ENCODE peak calls at places on chromosomes 1 and 21, in ten cellular contexts. U is BE2C; A is heart right ventricle; Y is WERI-Rb-1; L is mammary epithelial cell; G is lung; F is CD8-positive, alpha-beta T cell; B is A673; J is PC-3; H is MM.1S. D is an unnamed sample. For H3K27me3, the result is how much of the 10 kb centered on the place peaks cover.

GRCh38 chr1:54404939-54405880 is 984 bp downstream of the SSBP3 start:
- DNase-seq in U (peak), A (no peak), Y (peak), L (peak), G (no peak), F (no peak), B (no peak), J (peak), H (no peak), D (peak)

GRCh38 chr1:83818916-83819315 is 180.0 kb downstream of the TTLL7 start:
- DNase-seq in U (no peak), A (no peak), Y (no peak), L (peak), G (no peak), F (no peak), B (no peak), J (no peak), H (no peak), D (peak)

GRCh38 chr1:210328746-210329488 is at the start of gene HHAT:
- DNase-seq in U (peak), A (peak), Y (peak), L (peak), G (peak), F (peak), B (peak), J (peak), H (peak), D (peak)

GRCh38 chr1:231817813-231818212 is 191.2 kb downstream of the DISC1 start:
- DNase-seq in U (no peak), A (no peak), Y (no peak), L (no peak), G (no peak), F (no peak), B (no peak), J (peak), H (no peak), D (no peak)

GRCh38 chr1:116951175-116951935 is 41.6 kb downstream of the PTGFRN start:
- DNase-seq in U (no peak), A (no peak), Y (no peak), L (no peak), G (peak), F (no peak), B (no peak), J (peak), H (no peak), D (no peak)

GRCh38 chr21:42174173-42174572 is 44.8 kb upstream of the ABCG1 start:
- DNase-seq in U (peak), A (no peak), Y (no peak), L (no peak), G (no peak), F (no peak), B (peak), J (no peak), H (peak), D (no peak)

GRCh38 chr1:43987159-43988022 is 4.0 kb upstream of the CCDC24 start:
- DNase-seq in U (no peak), A (no peak), Y (no peak), L (no peak), G (no peak), F (no peak), B (no peak), J (no peak), H (no peak), D (no peak)

GRCh38 chr1:53642215-53642555 is 96.8 kb downstream of the GLIS1 start:
- DNase-seq in U (peak), A (no peak), Y (no peak), L (no peak), G (no peak), F (no peak), B (no peak), J (no peak), H (no peak), D (no peak)

GRCh38 chr1:161486806-161487482 is 18.3 kb upstream of the FCGR2A start:
- DNase-seq in U (peak), A (peak), Y (peak), L (peak), G (no peak), F (peak), B (peak), J (peak), H (peak), D (peak)

GRCh38 chr1:89873250-89873649 is 52.4 kb downstream of the LRRC8D start:
- DNase-seq in U (no peak), A (no peak), Y (no peak), L (no peak), G (no peak), F (no peak), B (no peak), J (no peak), H (no peak), D (no peak)

GRCh38 chr1:3550511-3551289 is 60.6 kb downstream of the MEGF6 start:
- DNase-seq in U (peak), A (no peak), Y (no peak), L (no peak), G (no peak), F (no peak), B (no peak), J (no peak), H (no peak), D (no peak)

GRCh38 chr21:46414965-46415275 is 43.8 kb upstream of the DIP2A start:
- DNase-seq in U (no peak), A (no peak), Y (no peak), L (no peak), G (no peak), F (no peak), B (no peak), J (no peak), H (no peak), D (no peak)

GRCh38 chr21:22925032-22925431 is 1926.8 kb downstream of the NCAM2 start:
- DNase-seq in U (no peak), A (no peak), Y (no peak), L (no peak), G (no peak), F (no peak), B (no peak), J (no peak), H (no peak), D (no peak)

GRCh38 chr1:55363261-55363660 is 148.1 kb upstream of the USP24 start:
- DNase-seq in U (no peak), A (no peak), Y (no peak), L (no peak), G (no peak), F (no peak), B (no peak), J (no peak), H (peak), D (no peak)

DNA sequence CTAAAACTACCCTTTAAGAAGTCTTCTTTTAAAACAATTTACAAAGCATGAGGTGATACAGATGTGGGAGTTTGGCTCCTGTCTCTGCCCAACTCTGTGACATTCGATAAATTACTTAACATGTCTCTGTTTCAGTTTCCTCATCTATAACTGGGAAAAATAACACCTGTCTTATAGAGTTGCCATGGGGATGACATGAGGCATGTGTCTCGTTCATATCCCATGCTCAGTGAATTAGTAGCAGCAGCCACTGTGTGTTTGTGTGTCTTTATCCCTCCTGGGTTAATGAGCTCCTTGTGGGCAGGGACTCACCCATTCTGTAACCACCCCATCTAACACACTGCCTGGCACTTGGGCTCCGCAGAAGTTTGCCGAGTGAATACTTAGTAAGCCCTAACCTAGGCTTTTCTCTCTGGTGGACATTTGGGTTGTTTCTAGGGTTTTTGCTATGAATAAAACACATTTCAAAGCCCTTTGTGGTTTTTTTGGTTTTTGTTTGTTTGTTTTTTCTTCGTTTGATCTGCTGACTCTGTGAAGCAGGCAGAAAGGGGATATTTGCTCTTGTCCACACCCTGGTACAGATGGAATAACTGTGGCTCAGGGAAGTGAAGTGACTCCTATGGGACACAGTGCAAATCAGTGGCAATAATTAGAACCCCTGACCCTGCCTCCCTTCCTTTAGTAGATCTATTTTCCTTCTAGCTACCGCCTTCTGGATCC is 797 bp upstream of the KCNJ9 start:
- DNase-seq in U (no peak), A (no peak), Y (no peak), L (no peak), G (no peak), F (no peak), B (no peak), J (no peak), H (peak), D (no peak)
- H3K27me3 ChIP-seq in U (half or more), A (half or more), Y (half or more), L (under half), G (under half), F (under half), B (under half), J (under half), H (under half), D (under half)

GRCh38 chr21:35825954-35826353 is 234.4 kb downstream of the SETD4 start:
- DNase-seq in U (no peak), A (no peak), Y (no peak), L (no peak), G (no peak), F (no peak), B (no peak), J (no peak), H (no peak), D (no peak)
- TF ChIP-seq CTCF in U (no peak), A (no peak), Y (no peak), L (no peak), G (no peak), F (no peak), B (no peak), J (no peak), H (no peak), D (no peak)

GRCh38 chr1:50418600-50419109 is 4.6 kb downstream of the DMRTA2 start:
- DNase-seq in U (peak), A (no peak), Y (no peak), L (no peak), G (no peak), F (no peak), B (no peak), J (no peak), H (no peak), D (no peak)

GRCh38 chr1:50416553-50417453 is 6.4 kb downstream of the DMRTA2 start:
- DNase-seq in U (no peak), A (no peak), Y (no peak), L (no peak), G (no peak), F (no peak), B (no peak), J (no peak), H (no peak), D (no peak)

GRCh38 chr1:50417487-50417886 is 5.8 kb downstream of the DMRTA2 start:
- DNase-seq in U (no peak), A (no peak), Y (no peak), L (no peak), G (no peak), F (no peak), B (no peak), J (no peak), H (no peak), D (no peak)

GRCh38 chr1:50419192-50419906 is 3.9 kb downstream of the DMRTA2 start:
- DNase-seq in U (peak), A (no peak), Y (peak), L (no peak), G (no peak), F (no peak), B (no peak), J (no peak), H (no peak), D (no peak)

GRCh38 chr1:50417946-50418599 is 5.2 kb downstream of the DMRTA2 start:
- DNase-seq in U (no peak), A (no peak), Y (no peak), L (no peak), G (no peak), F (no peak), B (no peak), J (no peak), H (no peak), D (no peak)
- H3K27me3 ChIP-seq in U (half or more), A (half or more), Y (under half), L (half or more), G (under half), F (under half), B (half or more), J (under half), H (under half), D (under half)

GRCh38 chr21:18522181-18522771 is 118.7 kb upstream of the TMPRSS15 start:
- DNase-seq in U (peak), A (no peak), Y (no peak), L (no peak), G (no peak), F (no peak), B (no peak), J (peak), H (peak), D (no peak)

GRCh38 chr21:18521204-18521603 is 117.6 kb upstream of the TMPRSS15 start:
- DNase-seq in U (peak), A (no peak), Y (no peak), L (no peak), G (no peak), F (no peak), B (no peak), J (no peak), H (no peak), D (no peak)

GRCh38 chr21:18517905-18518566 is 114.5 kb upstream of the TMPRSS15 start:
- DNase-seq in U (peak), A (no peak), Y (no peak), L (no peak), G (no peak), F (no peak), B (no peak), J (no peak), H (no peak), D (no peak)
- TF ChIP-seq CTCF in U (no peak), A (no peak), Y (no peak), L (no peak), G (no peak), F (no peak), B (no peak), J (no peak), H (no peak), D (no peak)

DNA sequence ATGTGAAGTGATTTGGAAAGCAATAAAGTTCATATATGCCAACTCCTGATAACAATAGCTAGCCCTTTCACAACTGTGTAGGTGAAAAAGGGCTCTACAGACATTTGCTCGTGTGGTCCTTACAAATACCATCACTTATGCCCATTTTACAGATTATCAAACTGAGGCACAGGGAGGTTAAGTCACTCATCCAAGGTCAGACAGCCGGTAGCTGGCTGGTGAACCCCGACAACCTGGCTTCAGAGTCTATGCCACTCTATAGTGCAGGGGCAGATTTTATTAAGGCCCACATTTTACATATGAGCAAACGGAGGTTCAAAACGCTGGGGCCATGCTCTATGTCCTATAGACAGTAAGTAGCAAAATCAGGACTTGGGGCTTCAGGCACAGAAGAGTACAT is 280.5 kb downstream of the RRAGC start:
- DNase-seq in U (no peak), A (no peak), Y (no peak), L (no peak), G (no peak), F (no peak), B (no peak), J (no peak), H (no peak), D (no peak)
- H3K27me3 ChIP-seq in U (under half), A (under half), Y (under half), L (under half), G (under half), F (under half), B (under half), J (under half), H (under half), D (under half)

DNA sequence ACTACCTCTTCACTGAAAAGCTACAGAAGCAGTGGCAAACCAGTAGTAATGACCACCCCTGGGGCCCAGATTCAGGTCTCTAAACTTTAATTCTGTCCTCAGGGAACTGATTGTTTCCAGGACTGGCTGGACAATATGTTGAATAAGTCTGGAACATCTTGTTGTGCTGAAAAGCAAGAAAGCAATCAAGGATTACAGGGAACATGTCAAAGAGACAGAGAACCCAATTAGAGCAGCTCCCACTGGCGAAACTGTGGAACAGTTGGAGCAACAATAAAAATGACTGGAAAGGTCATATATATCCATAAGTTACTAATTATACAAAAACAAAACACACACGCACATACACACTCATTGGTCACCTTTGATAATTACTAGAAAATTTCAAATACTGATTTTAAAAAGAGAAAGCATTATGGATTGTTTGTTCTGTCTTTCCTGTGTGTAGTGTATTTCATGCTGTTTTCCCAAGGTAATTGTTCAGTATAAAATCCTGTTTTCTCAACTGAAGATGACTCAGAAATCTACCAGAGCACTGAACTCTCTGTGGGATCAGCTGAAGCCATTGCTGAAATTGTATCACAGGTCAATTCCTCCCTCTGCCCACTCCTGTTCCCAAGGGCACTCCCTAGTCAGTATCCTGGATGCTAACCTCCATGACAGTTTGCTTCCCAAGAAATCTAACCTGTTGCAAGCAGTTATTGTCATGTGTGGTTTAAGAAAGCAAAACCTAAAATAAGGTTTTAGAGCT is 83.6 kb upstream of the RGS1 start:
- DNase-seq in U (no peak), A (no peak), Y (no peak), L (no peak), G (no peak), F (no peak), B (no peak), J (peak), H (no peak), D (no peak)
- TF ChIP-seq CTCF in U (peak), A (no peak), Y (no peak), L (no peak), G (no peak), F (no peak), B (peak), J (peak), H (no peak), D (no peak)

DNA sequence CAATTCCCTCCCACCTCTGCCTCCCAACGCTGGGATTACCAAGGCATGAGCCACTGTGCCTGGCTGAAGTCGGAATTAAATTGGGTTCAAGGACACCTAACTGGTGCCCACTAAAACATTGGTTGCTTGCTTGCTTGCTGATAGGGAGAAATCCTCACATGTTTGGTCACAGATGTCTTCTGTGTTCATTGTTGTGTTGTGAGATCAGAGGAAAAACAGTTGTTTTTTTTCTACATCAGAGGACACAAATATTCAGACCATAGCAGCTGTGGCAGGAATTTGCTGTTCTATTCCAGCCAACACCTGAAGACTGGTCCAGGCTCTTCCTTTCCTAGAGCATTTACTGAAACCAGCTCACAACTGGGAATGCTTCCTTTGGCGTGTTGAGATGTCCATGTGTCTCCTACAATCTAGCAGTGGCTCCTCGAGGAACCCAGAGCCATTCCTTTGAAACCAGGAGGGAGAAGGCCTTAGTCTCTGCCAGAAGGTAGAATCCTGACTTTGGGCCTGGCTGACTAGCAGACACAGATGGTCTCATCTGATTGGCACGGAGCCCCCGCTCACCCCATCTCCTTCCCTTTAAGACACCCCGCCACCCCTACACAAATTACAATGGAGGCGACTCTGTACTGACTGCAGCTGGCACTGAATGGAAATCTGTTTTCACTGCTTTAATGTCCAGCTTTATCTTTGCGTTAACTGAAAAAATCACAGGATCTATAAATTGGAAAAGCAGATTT is 24.3 kb upstream of the TRIM17 start:
- DNase-seq in U (no peak), A (no peak), Y (no peak), L (no peak), G (no peak), F (no peak), B (no peak), J (no peak), H (no peak), D (no peak)
- H3K27me3 ChIP-seq in U (under half), A (half or more), Y (under half), L (under half), G (under half), F (under half), B (under half), J (under half), H (under half), D (under half)

GRCh38 chr1:211944733-211945500 is 90.4 kb downstream of the INTS7 start:
- DNase-seq in U (no peak), A (peak), Y (peak), L (peak), G (no peak), F (no peak), B (no peak), J (peak), H (no peak), D (peak)
- TF ChIP-seq CTCF in U (peak), A (peak), Y (peak), L (peak), G (peak), F (no peak), B (peak), J (peak), H (no peak), D (peak)

GRCh38 chr1:37064059-37064458 is 29.7 kb upstream of the GRIK3 start:
- DNase-seq in U (no peak), A (no peak), Y (no peak), L (no peak), G (no peak), F (no peak), B (no peak), J (no peak), H (no peak), D (no peak)
- H3K27me3 ChIP-seq in U (under half), A (half or more), Y (under half), L (under half), G (under half), F (under half), B (under half), J (under half), H (half or more), D (under half)